ENCODE peak calls at places on chromosome 20, in seven cellular contexts. One of them, this sample, is unnamed.

GRCh38 chr20:63833776-63834544 is 2.9 kb upstream of the ZBTB46 start:
- DNase-seq in iris pigment epithelial cell: peak; percentile 65
- DNase-seq in HFFc6: peak; percentile 4
- DNase-seq in left cardiac atrium: no peak
- DNase-seq in effector CD4-positive, alpha-beta T cell: no peak
- DNase-seq in T-cell: no peak
- DNase-seq in activated T-cell treated with anti-CD3 and anti-CD28 coated beads, Interleukin-2, amount 50 U/mL, for 48 hours: no peak
- DNase-seq in this sample: no peak

GRCh38 chr20:18614244-18614643 is 26.4 kb downstream of the DTD1 start:
- DNase-seq in iris pigment epithelial cell: no peak
- DNase-seq in HFFc6: no peak
- DNase-seq in left cardiac atrium: no peak
- DNase-seq in effector CD4-positive, alpha-beta T cell: no peak
- DNase-seq in T-cell: no peak
- DNase-seq in activated T-cell treated with anti-CD3 and anti-CD28 coated beads, Interleukin-2, amount 50 U/mL, for 48 hours: no peak
- DNase-seq in this sample: no peak

GRCh38 chr20:11675920-11676617 is 241.6 kb upstream of the BTBD3 start:
- DNase-seq in iris pigment epithelial cell: peak; percentile 8
- DNase-seq in HFFc6: no peak
- DNase-seq in left cardiac atrium: no peak
- DNase-seq in effector CD4-positive, alpha-beta T cell: no peak
- DNase-seq in T-cell: no peak
- DNase-seq in activated T-cell treated with anti-CD3 and anti-CD28 coated beads, Interleukin-2, amount 50 U/mL, for 48 hours: no peak
- DNase-seq in this sample: no peak

GRCh38 chr20:17822039-17822438 is 122.3 kb downstream of the BANF2 start:
- DNase-seq in iris pigment epithelial cell: peak; percentile 94
- DNase-seq in HFFc6: peak; percentile 49
- DNase-seq in left cardiac atrium: no peak
- DNase-seq in effector CD4-positive, alpha-beta T cell: no peak
- DNase-seq in T-cell: no peak
- DNase-seq in activated T-cell treated with anti-CD3 and anti-CD28 coated beads, Interleukin-2, amount 50 U/mL, for 48 hours: no peak
- DNase-seq in this sample: no peak

GRCh38 chr20:53750827-53751393 is 157.3 kb upstream of the ZNF217 start:
- DNase-seq in iris pigment epithelial cell: peak; percentile 77
- DNase-seq in HFFc6: peak; percentile 94
- DNase-seq in left cardiac atrium: no peak
- DNase-seq in effector CD4-positive, alpha-beta T cell: no peak
- DNase-seq in T-cell: no peak
- DNase-seq in activated T-cell treated with anti-CD3 and anti-CD28 coated beads, Interleukin-2, amount 50 U/mL, for 48 hours: peak; percentile 63
- DNase-seq in this sample: peak; percentile 55

GRCh38 chr20:44932916-44933315 is 23.1 kb downstream of the PABPC1L start:
- DNase-seq in iris pigment epithelial cell: no peak
- DNase-seq in HFFc6: no peak
- DNase-seq in left cardiac atrium: no peak
- DNase-seq in effector CD4-positive, alpha-beta T cell: no peak
- DNase-seq in T-cell: no peak
- DNase-seq in activated T-cell treated with anti-CD3 and anti-CD28 coated beads, Interleukin-2, amount 50 U/mL, for 48 hours: no peak
- DNase-seq in this sample: no peak

GRCh38 chr20:33650111-33650752 is 11.9 kb upstream of the C20orf144 start:
- DNase-seq in iris pigment epithelial cell: no peak
- DNase-seq in HFFc6: no peak
- DNase-seq in left cardiac atrium: no peak
- DNase-seq in effector CD4-positive, alpha-beta T cell: no peak
- DNase-seq in T-cell: no peak
- DNase-seq in activated T-cell treated with anti-CD3 and anti-CD28 coated beads, Interleukin-2, amount 50 U/mL, for 48 hours: no peak
- DNase-seq in this sample: no peak

GRCh38 chr20:47461120-47461685 is 40.5 kb upstream of the NCOA3 start:
- DNase-seq in iris pigment epithelial cell: no peak
- DNase-seq in HFFc6: no peak
- DNase-seq in left cardiac atrium: no peak
- DNase-seq in effector CD4-positive, alpha-beta T cell: no peak
- DNase-seq in T-cell: no peak
- DNase-seq in activated T-cell treated with anti-CD3 and anti-CD28 coated beads, Interleukin-2, amount 50 U/mL, for 48 hours: no peak
- DNase-seq in this sample: no peak

GRCh38 chr20:59356662-59357061 is 56.3 kb downstream of the EDN3 start:
- DNase-seq in iris pigment epithelial cell: no peak
- DNase-seq in HFFc6: no peak
- DNase-seq in left cardiac atrium: no peak
- DNase-seq in effector CD4-positive, alpha-beta T cell: no peak
- DNase-seq in T-cell: no peak
- DNase-seq in activated T-cell treated with anti-CD3 and anti-CD28 coated beads, Interleukin-2, amount 50 U/mL, for 48 hours: no peak
- DNase-seq in this sample: no peak

GRCh38 chr20:63181226-63181625 is 34.7 kb downstream of the YTHDF1 start:
- DNase-seq in iris pigment epithelial cell: no peak
- DNase-seq in HFFc6: no peak
- DNase-seq in left cardiac atrium: no peak
- DNase-seq in effector CD4-positive, alpha-beta T cell: no peak
- DNase-seq in T-cell: no peak
- DNase-seq in activated T-cell treated with anti-CD3 and anti-CD28 coated beads, Interleukin-2, amount 50 U/mL, for 48 hours: no peak
- DNase-seq in this sample: no peak

GRCh38 chr20:46164166-46164565 is 46.1 kb downstream of the CD40 start:
- DNase-seq in iris pigment epithelial cell: no peak
- DNase-seq in HFFc6: no peak
- DNase-seq in left cardiac atrium: no peak
- DNase-seq in effector CD4-positive, alpha-beta T cell: no peak
- DNase-seq in T-cell: no peak
- DNase-seq in activated T-cell treated with anti-CD3 and anti-CD28 coated beads, Interleukin-2, amount 50 U/mL, for 48 hours: no peak
- DNase-seq in this sample: no peak

GRCh38 chr20:47603260-47603659 is 101.6 kb downstream of the NCOA3 start:
- DNase-seq in iris pigment epithelial cell: no peak
- DNase-seq in HFFc6: no peak
- DNase-seq in left cardiac atrium: no peak
- DNase-seq in effector CD4-positive, alpha-beta T cell: no peak
- DNase-seq in T-cell: no peak
- DNase-seq in activated T-cell treated with anti-CD3 and anti-CD28 coated beads, Interleukin-2, amount 50 U/mL, for 48 hours: no peak
- DNase-seq in this sample: peak; percentile 15